ENCODE peak calls at places on chromosomes 5 and 9, in four cellular contexts. One of them, this sample, is unnamed.

GRCh38 chr5:8714197-8714596 is 831.7 kb downstream of the SEMA5A start:
- DNase-seq in neural progenitor cell: no peak
- DNase-seq in BE2C: no peak
- DNase-seq in mesendoderm: no peak
- DNase-seq in this sample: no peak

GRCh38 chr5:122985954-122986721 is 50.4 kb downstream of the PPIC start:
- DNase-seq in neural progenitor cell: no peak
- DNase-seq in BE2C: no peak
- DNase-seq in mesendoderm: no peak
- DNase-seq in this sample: no peak

GRCh38 chr5:55418994-55419991 is 111.5 kb downstream of the MTREX start:
- DNase-seq in neural progenitor cell: no peak
- DNase-seq in BE2C: no peak
- DNase-seq in mesendoderm: peak; percentile 69
- DNase-seq in this sample: no peak

GRCh38 chr9:98708103-98708932 is 417 bp downstream of the GABBR2 start:
- DNase-seq in neural progenitor cell: no peak
- DNase-seq in BE2C: no peak
- DNase-seq in mesendoderm: peak; percentile 10
- DNase-seq in this sample: no peak

GRCh38 chr5:59126665-59127354 is 543.9 kb downstream of the RAB3C start:
- DNase-seq in neural progenitor cell: no peak
- DNase-seq in BE2C: peak; percentile 18
- DNase-seq in mesendoderm: peak; percentile 63
- DNase-seq in this sample: peak; percentile 60

GRCh38 chr9:17398351-17398750 is 180.5 kb upstream of the SH3GL2 start:
- DNase-seq in neural progenitor cell: no peak
- DNase-seq in BE2C: no peak
- DNase-seq in mesendoderm: peak; percentile 18
- DNase-seq in this sample: no peak

GRCh38 chr9:21770877-21771560 is 31.4 kb upstream of the MTAP start:
- DNase-seq in neural progenitor cell: peak; percentile 6
- DNase-seq in BE2C: no peak
- DNase-seq in mesendoderm: no peak
- DNase-seq in this sample: no peak

GRCh38 chr5:163894645-163895044 is 389.2 kb downstream of the MAT2B start:
- DNase-seq in neural progenitor cell: no peak
- DNase-seq in BE2C: no peak
- DNase-seq in mesendoderm: no peak
- DNase-seq in this sample: no peak

GRCh38 chr5:102965653-102966052 is 154.3 kb downstream of the GIN1 start:
- DNase-seq in neural progenitor cell: no peak
- DNase-seq in BE2C: no peak
- DNase-seq in mesendoderm: no peak
- DNase-seq in this sample: peak; percentile 44

GRCh38 chr5:65059681-65060598 is 291.2 kb downstream of the CWC27 start:
- DNase-seq in neural progenitor cell: no peak
- DNase-seq in BE2C: no peak
- DNase-seq in mesendoderm: peak; percentile 33
- DNase-seq in this sample: no peak

GRCh38 chr9:79685576-79685975 is 113.8 kb downstream of the TLE4 start:
- DNase-seq in neural progenitor cell: no peak
- DNase-seq in BE2C: no peak
- DNase-seq in mesendoderm: no peak
- DNase-seq in this sample: no peak

GRCh38 chr9:116100711-116101111 is 52.9 kb upstream of the PAPPA start:
- DNase-seq in neural progenitor cell: no peak
- DNase-seq in BE2C: no peak
- DNase-seq in mesendoderm: no peak
- DNase-seq in this sample: no peak

GRCh38 chr9:100352201-100352726 is 478 bp downstream of the TEX10 start:
- DNase-seq in neural progenitor cell: peak; percentile 59
- DNase-seq in BE2C: peak; percentile 40
- DNase-seq in mesendoderm: peak; percentile 55
- DNase-seq in this sample: peak; percentile 60

GRCh38 chr9:131394464-131395026 is 659 bp downstream of the PRRC2B start:
- DNase-seq in neural progenitor cell: peak; percentile 72
- DNase-seq in BE2C: peak; percentile 61
- DNase-seq in mesendoderm: no peak
- DNase-seq in this sample: peak; percentile 50

GRCh38 chr9:137491735-137492432 is 32.8 kb upstream of the NSMF start:
- DNase-seq in neural progenitor cell: no peak
- DNase-seq in BE2C: no peak
- DNase-seq in mesendoderm: no peak
- DNase-seq in this sample: no peak

GRCh38 chr5:10248378-10249260 is 1.1 kb downstream of the ATPSCKMT start:
- DNase-seq in neural progenitor cell: peak; percentile 21
- DNase-seq in BE2C: no peak
- DNase-seq in mesendoderm: no peak
- DNase-seq in this sample: peak; percentile 20

GRCh38 chr5:11687498-11687897 is 216.7 kb downstream of the CTNND2 start:
- DNase-seq in neural progenitor cell: no peak
- DNase-seq in BE2C: no peak
- DNase-seq in mesendoderm: no peak
- DNase-seq in this sample: no peak

GRCh38 chr9:125508261-125508660 is 198.7 kb downstream of the MAPKAP1 start:
- DNase-seq in neural progenitor cell: no peak
- DNase-seq in BE2C: no peak
- DNase-seq in mesendoderm: no peak
- DNase-seq in this sample: no peak

GRCh38 chr9:111287127-111287526 is 42.9 kb downstream of the OR2K2 start:
- DNase-seq in neural progenitor cell: peak; percentile 31
- DNase-seq in BE2C: no peak
- DNase-seq in mesendoderm: peak; percentile 87
- DNase-seq in this sample: no peak

GRCh38 chr9:137439158-137439714 is 1.9 kb downstream of the ENTPD8 start:
- DNase-seq in neural progenitor cell: no peak
- DNase-seq in BE2C: no peak
- DNase-seq in mesendoderm: no peak
- DNase-seq in this sample: no peak

GRCh38 chr5:143066556-143067281 is 296.5 kb downstream of the ARHGAP26 start:
- DNase-seq in neural progenitor cell: no peak
- DNase-seq in BE2C: no peak
- DNase-seq in mesendoderm: no peak
- DNase-seq in this sample: peak; percentile 54

GRCh38 chr9:87670572-87671264 is 55.2 kb upstream of the CTSL start:
- DNase-seq in neural progenitor cell: no peak
- DNase-seq in BE2C: no peak
- DNase-seq in mesendoderm: no peak
- DNase-seq in this sample: no peak

GRCh38 chr9:89183146-89183545 is 4.5 kb upstream of the SHC3 start:
- DNase-seq in neural progenitor cell: no peak
- DNase-seq in BE2C: no peak
- DNase-seq in mesendoderm: no peak
- DNase-seq in this sample: no peak

GRCh38 chr9:68991457-68991856 is 22.5 kb downstream of the PRKACG start:
- DNase-seq in neural progenitor cell: no peak
- DNase-seq in BE2C: no peak
- DNase-seq in mesendoderm: no peak
- DNase-seq in this sample: no peak

GRCh38 chr5:156076912-156077311 is 250.1 kb upstream of the SGCD start:
- DNase-seq in neural progenitor cell: no peak
- DNase-seq in BE2C: no peak
- DNase-seq in mesendoderm: no peak
- DNase-seq in this sample: no peak

GRCh38 chr5:60687927-60688720 is 11.8 kb downstream of the DEPDC1B start:
- DNase-seq in neural progenitor cell: peak; percentile 31
- DNase-seq in BE2C: peak; percentile 66
- DNase-seq in mesendoderm: peak; percentile 79
- DNase-seq in this sample: no peak

GRCh38 chr5:111068208-111068607 is 3.3 kb upstream of the TSLP start:
- DNase-seq in neural progenitor cell: no peak
- DNase-seq in BE2C: no peak
- DNase-seq in mesendoderm: peak; percentile 27
- DNase-seq in this sample: no peak

GRCh38 chr5:141392429-141393198 is at the start of gene PCDHGA8:
- DNase-seq in neural progenitor cell: no peak
- DNase-seq in BE2C: no peak
- DNase-seq in mesendoderm: no peak
- DNase-seq in this sample: no peak

DNA sequence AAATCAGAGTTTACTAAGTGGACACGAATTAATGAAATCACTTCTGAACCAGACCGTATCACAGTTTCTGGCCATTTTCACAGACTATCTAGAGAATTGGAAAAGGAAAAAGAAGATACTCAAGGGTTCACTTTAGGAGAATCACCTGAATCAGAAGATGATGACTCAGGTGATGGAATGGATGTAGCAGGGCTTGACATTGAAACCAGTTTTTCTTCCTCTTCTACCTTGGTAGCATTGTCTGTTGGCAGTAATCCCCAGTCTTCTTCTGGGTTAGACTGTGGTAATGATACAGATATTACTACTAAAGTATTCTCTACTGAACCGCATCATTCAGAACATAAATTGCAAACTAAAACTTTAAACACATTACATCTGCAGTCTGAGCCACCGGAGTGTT is 38.5 kb downstream of the ICE1 start:
- DNase-seq in neural progenitor cell: no peak
- DNase-seq in BE2C: no peak
- DNase-seq in mesendoderm: no peak
- DNase-seq in this sample: no peak
- H3K36me3 ChIP-seq in neural progenitor cell: peaks cover 12% of the 10 kb centered on the region
- H3K36me3 ChIP-seq in BE2C: peaks cover 91% of the 10 kb centered on the region
- H3K36me3 ChIP-seq in mesendoderm: peaks cover 17% of the 10 kb centered on the region
- H3K36me3 ChIP-seq in this sample: peaks cover 7% of the 10 kb centered on the region

GRCh38 chr9:101369286-101369685 is 15.5 kb downstream of the BAAT start:
- DNase-seq in neural progenitor cell: no peak
- DNase-seq in BE2C: no peak
- DNase-seq in mesendoderm: peak; percentile 33
- DNase-seq in this sample: no peak

GRCh38 chr9:101369884-101370531 is 14.8 kb downstream of the BAAT start:
- DNase-seq in neural progenitor cell: no peak
- DNase-seq in BE2C: no peak
- DNase-seq in mesendoderm: no peak
- DNase-seq in this sample: no peak

GRCh38 chr9:101375546-101375945 is 9.3 kb downstream of the BAAT start:
- DNase-seq in neural progenitor cell: no peak
- DNase-seq in BE2C: no peak
- DNase-seq in mesendoderm: no peak
- DNase-seq in this sample: no peak

GRCh38 chr9:101372327-101373118 is 12.3 kb downstream of the BAAT start:
- DNase-seq in neural progenitor cell: no peak
- DNase-seq in BE2C: no peak
- DNase-seq in mesendoderm: no peak
- DNase-seq in this sample: no peak

DNA sequence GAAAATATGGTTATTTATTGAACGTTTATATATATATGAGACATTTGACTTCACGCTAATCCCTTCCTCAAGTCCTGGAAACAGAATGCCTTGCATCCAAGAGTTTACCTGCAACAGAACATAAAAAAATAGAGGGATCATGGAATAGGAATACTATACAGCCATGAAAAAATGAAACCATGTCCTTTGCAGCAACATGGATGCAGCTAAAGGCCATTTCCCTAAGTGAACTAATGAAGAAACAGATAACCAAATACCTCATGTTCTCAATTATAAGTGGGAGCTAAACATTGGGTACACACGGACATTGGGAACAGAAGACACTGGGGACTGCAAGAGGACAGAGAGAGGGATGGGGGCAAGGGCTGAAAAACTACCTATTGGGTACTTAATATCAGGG is 13.0 kb downstream of the BAAT start:
- DNase-seq in neural progenitor cell: no peak
- DNase-seq in BE2C: no peak
- DNase-seq in mesendoderm: no peak
- DNase-seq in this sample: no peak
- H3K4me1 ChIP-seq in neural progenitor cell: no peaks in the 10 kb centered on the region
- H3K4me1 ChIP-seq in BE2C: no peaks in the 10 kb centered on the region
- H3K4me1 ChIP-seq in mesendoderm: no peaks in the 10 kb centered on the region
- H3K4me1 ChIP-seq in this sample: peaks cover 3% of the 10 kb centered on the region

GRCh38 chr9:103277240-103277639 is 282.1 kb downstream of the CYLC2 start:
- DNase-seq in neural progenitor cell: no peak
- DNase-seq in BE2C: no peak
- DNase-seq in mesendoderm: no peak
- DNase-seq in this sample: no peak
- H3K36me3 ChIP-seq in neural progenitor cell: peaks cover under 1% of the 10 kb centered on the region
- H3K36me3 ChIP-seq in BE2C: no peaks in the 10 kb centered on the region
- H3K36me3 ChIP-seq in mesendoderm: no peaks in the 10 kb centered on the region
- H3K36me3 ChIP-seq in this sample: no peaks in the 10 kb centered on the region

GRCh38 chr5:150188146-150188842 is 1.6 kb upstream of the SLC6A7 start:
- DNase-seq in neural progenitor cell: no peak
- DNase-seq in BE2C: no peak
- DNase-seq in mesendoderm: no peak
- DNase-seq in this sample: no peak
- H3K4me1 ChIP-seq in neural progenitor cell: peaks cover 21% of the 10 kb centered on the region
- H3K4me1 ChIP-seq in BE2C: no peaks in the 10 kb centered on the region
- H3K4me1 ChIP-seq in mesendoderm: peaks cover 9% of the 10 kb centered on the region
- H3K4me1 ChIP-seq in this sample: peaks cover 3% of the 10 kb centered on the region

GRCh38 chr5:179834120-179834519 is 13.4 kb downstream of the SQSTM1 start:
- DNase-seq in neural progenitor cell: no peak
- DNase-seq in BE2C: no peak
- DNase-seq in mesendoderm: no peak
- DNase-seq in this sample: no peak
- H3K36me3 ChIP-seq in neural progenitor cell: peaks cover 11% of the 10 kb centered on the region
- H3K36me3 ChIP-seq in BE2C: peaks cover 65% of the 10 kb centered on the region
- H3K36me3 ChIP-seq in mesendoderm: peaks cover 20% of the 10 kb centered on the region
- H3K36me3 ChIP-seq in this sample: peaks cover 72% of the 10 kb centered on the region